ENCODE peak calls at places on chromosomes 11 and 22, in seven cellular contexts. One of them, this sample, is unnamed.

GRCh38 chr11:66365711-66366619 is 5.6 kb downstream of the SLC29A2 start:
- DNase-seq in bronchial epithelial cell: no peak
- DNase-seq in MCF 10A: no peak
- DNase-seq in GM04504: no peak
- DNase-seq in stimulated activated CD8-positive, alpha-beta memory T cell treated with anti-CD3 and anti-CD28 coated beads, Interleukin-15, amount 100 ng/mL, for 4 hours: no peak
- DNase-seq in HTR-8/SVneo: no peak
- DNase-seq in GM19239: no peak
- DNase-seq in this sample: no peak

GRCh38 chr11:34214961-34215805 is 109.8 kb downstream of the NAT10 start:
- DNase-seq in bronchial epithelial cell: peak; percentile 95
- DNase-seq in MCF 10A: peak; percentile 49
- DNase-seq in GM04504: peak; percentile 32
- DNase-seq in stimulated activated CD8-positive, alpha-beta memory T cell treated with anti-CD3 and anti-CD28 coated beads, Interleukin-15, amount 100 ng/mL, for 4 hours: peak; percentile 58
- DNase-seq in HTR-8/SVneo: no peak
- DNase-seq in GM19239: no peak
- DNase-seq in this sample: peak; percentile 95

GRCh38 chr11:47389577-47390072 is 11.3 kb upstream of the SPI1 start:
- DNase-seq in bronchial epithelial cell: no peak
- DNase-seq in MCF 10A: no peak
- DNase-seq in GM04504: no peak
- DNase-seq in stimulated activated CD8-positive, alpha-beta memory T cell treated with anti-CD3 and anti-CD28 coated beads, Interleukin-15, amount 100 ng/mL, for 4 hours: no peak
- DNase-seq in HTR-8/SVneo: no peak
- DNase-seq in GM19239: no peak
- DNase-seq in this sample: no peak

GRCh38 chr22:30978304-30978962 is 9.4 kb downstream of the TUG1 start:
- DNase-seq in bronchial epithelial cell: no peak
- DNase-seq in MCF 10A: no peak
- DNase-seq in GM04504: no peak
- DNase-seq in stimulated activated CD8-positive, alpha-beta memory T cell treated with anti-CD3 and anti-CD28 coated beads, Interleukin-15, amount 100 ng/mL, for 4 hours: no peak
- DNase-seq in HTR-8/SVneo: no peak
- DNase-seq in GM19239: no peak
- DNase-seq in this sample: no peak

GRCh38 chr22:41240377-41241132 is at the start of gene CHADL:
- DNase-seq in bronchial epithelial cell: no peak
- DNase-seq in MCF 10A: no peak
- DNase-seq in GM04504: no peak
- DNase-seq in stimulated activated CD8-positive, alpha-beta memory T cell treated with anti-CD3 and anti-CD28 coated beads, Interleukin-15, amount 100 ng/mL, for 4 hours: no peak
- DNase-seq in HTR-8/SVneo: no peak
- DNase-seq in GM19239: no peak
- DNase-seq in this sample: no peak

GRCh38 chr22:38318792-38319773 is 1.9 kb upstream of the CSNK1E start:
- DNase-seq in bronchial epithelial cell: no peak
- DNase-seq in MCF 10A: no peak
- DNase-seq in GM04504: no peak
- DNase-seq in stimulated activated CD8-positive, alpha-beta memory T cell treated with anti-CD3 and anti-CD28 coated beads, Interleukin-15, amount 100 ng/mL, for 4 hours: no peak
- DNase-seq in HTR-8/SVneo: no peak
- DNase-seq in GM19239: no peak
- DNase-seq in this sample: no peak

GRCh38 chr22:22075382-22076163 is 93.0 kb upstream of the TOP3B start:
- DNase-seq in bronchial epithelial cell: no peak
- DNase-seq in MCF 10A: no peak
- DNase-seq in GM04504: no peak
- DNase-seq in stimulated activated CD8-positive, alpha-beta memory T cell treated with anti-CD3 and anti-CD28 coated beads, Interleukin-15, amount 100 ng/mL, for 4 hours: no peak
- DNase-seq in HTR-8/SVneo: no peak
- DNase-seq in GM19239: no peak
- DNase-seq in this sample: no peak

GRCh38 chr11:65452806-65453490 is 30.4 kb downstream of the NEAT1 start:
- DNase-seq in bronchial epithelial cell: peak; percentile 89
- DNase-seq in MCF 10A: peak; percentile 95
- DNase-seq in GM04504: peak; percentile 89
- DNase-seq in stimulated activated CD8-positive, alpha-beta memory T cell treated with anti-CD3 and anti-CD28 coated beads, Interleukin-15, amount 100 ng/mL, for 4 hours: no peak
- DNase-seq in HTR-8/SVneo: no peak
- DNase-seq in GM19239: no peak
- DNase-seq in this sample: peak; percentile 93

GRCh38 chr11:76807206-76807875 is 24.2 kb downstream of the TSKU start:
- DNase-seq in bronchial epithelial cell: peak; percentile 61
- DNase-seq in MCF 10A: peak; percentile 87
- DNase-seq in GM04504: peak; percentile 66
- DNase-seq in stimulated activated CD8-positive, alpha-beta memory T cell treated with anti-CD3 and anti-CD28 coated beads, Interleukin-15, amount 100 ng/mL, for 4 hours: peak; percentile 27
- DNase-seq in HTR-8/SVneo: peak; percentile 83
- DNase-seq in GM19239: peak; percentile 61
- DNase-seq in this sample: peak; percentile 80

GRCh38 chr22:23500508-23501208 is 79.4 kb downstream of the IGLL1 start:
- DNase-seq in bronchial epithelial cell: no peak
- DNase-seq in MCF 10A: no peak
- DNase-seq in GM04504: no peak
- DNase-seq in stimulated activated CD8-positive, alpha-beta memory T cell treated with anti-CD3 and anti-CD28 coated beads, Interleukin-15, amount 100 ng/mL, for 4 hours: no peak
- DNase-seq in HTR-8/SVneo: no peak
- DNase-seq in GM19239: no peak
- DNase-seq in this sample: no peak

GRCh38 chr22:45997077-45997774 is 20.3 kb upstream of the WNT7B start:
- DNase-seq in bronchial epithelial cell: peak; percentile 37
- DNase-seq in MCF 10A: peak; percentile 51
- DNase-seq in GM04504: peak; percentile 98
- DNase-seq in stimulated activated CD8-positive, alpha-beta memory T cell treated with anti-CD3 and anti-CD28 coated beads, Interleukin-15, amount 100 ng/mL, for 4 hours: no peak
- DNase-seq in HTR-8/SVneo: peak; percentile 87
- DNase-seq in GM19239: no peak
- DNase-seq in this sample: peak; percentile 43

GRCh38 chr11:77402218-77402556 is 71.7 kb downstream of the PAK1 start:
- DNase-seq in bronchial epithelial cell: no peak
- DNase-seq in MCF 10A: peak; percentile 27
- DNase-seq in GM04504: no peak
- DNase-seq in stimulated activated CD8-positive, alpha-beta memory T cell treated with anti-CD3 and anti-CD28 coated beads, Interleukin-15, amount 100 ng/mL, for 4 hours: no peak
- DNase-seq in HTR-8/SVneo: no peak
- DNase-seq in GM19239: no peak
- DNase-seq in this sample: peak; percentile 25

GRCh38 chr11:8814209-8814922 is 96.6 kb upstream of the AKIP1 start:
- DNase-seq in bronchial epithelial cell: peak; percentile 96
- DNase-seq in MCF 10A: peak; percentile 81
- DNase-seq in GM04504: no peak
- DNase-seq in stimulated activated CD8-positive, alpha-beta memory T cell treated with anti-CD3 and anti-CD28 coated beads, Interleukin-15, amount 100 ng/mL, for 4 hours: no peak
- DNase-seq in HTR-8/SVneo: no peak
- DNase-seq in GM19239: no peak
- DNase-seq in this sample: peak; percentile 97

GRCh38 chr22:30212363-30212995 is 34.1 kb downstream of the LIF start:
- DNase-seq in bronchial epithelial cell: peak; percentile 98
- DNase-seq in MCF 10A: peak; percentile 94
- DNase-seq in GM04504: peak; percentile 82
- DNase-seq in stimulated activated CD8-positive, alpha-beta memory T cell treated with anti-CD3 and anti-CD28 coated beads, Interleukin-15, amount 100 ng/mL, for 4 hours: no peak
- DNase-seq in HTR-8/SVneo: no peak
- DNase-seq in GM19239: no peak
- DNase-seq in this sample: peak; percentile 96

GRCh38 chr11:78048561-78048960 is 15.1 kb upstream of the THRSP start:
- DNase-seq in bronchial epithelial cell: no peak
- DNase-seq in MCF 10A: no peak
- DNase-seq in GM04504: no peak
- DNase-seq in stimulated activated CD8-positive, alpha-beta memory T cell treated with anti-CD3 and anti-CD28 coated beads, Interleukin-15, amount 100 ng/mL, for 4 hours: no peak
- DNase-seq in HTR-8/SVneo: no peak
- DNase-seq in GM19239: no peak
- DNase-seq in this sample: no peak

GRCh38 chr11:74157169-74157568 is 13.6 kb downstream of the C2CD3 start:
- DNase-seq in bronchial epithelial cell: peak; percentile 86
- DNase-seq in MCF 10A: no peak
- DNase-seq in GM04504: no peak
- DNase-seq in stimulated activated CD8-positive, alpha-beta memory T cell treated with anti-CD3 and anti-CD28 coated beads, Interleukin-15, amount 100 ng/mL, for 4 hours: no peak
- DNase-seq in HTR-8/SVneo: no peak
- DNase-seq in GM19239: no peak
- DNase-seq in this sample: peak; percentile 73

GRCh38 chr11:30535818-30536217 is 50.3 kb downstream of the MPPED2 start:
- DNase-seq in bronchial epithelial cell: no peak
- DNase-seq in MCF 10A: no peak
- DNase-seq in GM04504: no peak
- DNase-seq in stimulated activated CD8-positive, alpha-beta memory T cell treated with anti-CD3 and anti-CD28 coated beads, Interleukin-15, amount 100 ng/mL, for 4 hours: no peak
- DNase-seq in HTR-8/SVneo: no peak
- DNase-seq in GM19239: no peak
- DNase-seq in this sample: no peak

GRCh38 chr11:102831128-102831708 is 12.2 kb downstream of the MMP3 start:
- DNase-seq in bronchial epithelial cell: no peak
- DNase-seq in MCF 10A: no peak
- DNase-seq in GM04504: peak; percentile 62
- DNase-seq in stimulated activated CD8-positive, alpha-beta memory T cell treated with anti-CD3 and anti-CD28 coated beads, Interleukin-15, amount 100 ng/mL, for 4 hours: no peak
- DNase-seq in HTR-8/SVneo: no peak
- DNase-seq in GM19239: no peak
- DNase-seq in this sample: peak; percentile 51

GRCh38 chr11:123430736-123431356 is 777 bp downstream of the GRAMD1B start:
- DNase-seq in bronchial epithelial cell: peak; percentile 32
- DNase-seq in MCF 10A: no peak
- DNase-seq in GM04504: no peak
- DNase-seq in stimulated activated CD8-positive, alpha-beta memory T cell treated with anti-CD3 and anti-CD28 coated beads, Interleukin-15, amount 100 ng/mL, for 4 hours: no peak
- DNase-seq in HTR-8/SVneo: no peak
- DNase-seq in GM19239: no peak
- DNase-seq in this sample: peak; percentile 21

GRCh38 chr22:26438006-26438405 is 8.9 kb downstream of the ASPHD2 start:
- DNase-seq in bronchial epithelial cell: no peak
- DNase-seq in MCF 10A: no peak
- DNase-seq in GM04504: no peak
- DNase-seq in stimulated activated CD8-positive, alpha-beta memory T cell treated with anti-CD3 and anti-CD28 coated beads, Interleukin-15, amount 100 ng/mL, for 4 hours: no peak
- DNase-seq in HTR-8/SVneo: no peak
- DNase-seq in GM19239: no peak
- DNase-seq in this sample: no peak

GRCh38 chr11:19873730-19874129 is 161.1 kb downstream of the NAV2 start:
- DNase-seq in bronchial epithelial cell: no peak
- DNase-seq in MCF 10A: no peak
- DNase-seq in GM04504: no peak
- DNase-seq in stimulated activated CD8-positive, alpha-beta memory T cell treated with anti-CD3 and anti-CD28 coated beads, Interleukin-15, amount 100 ng/mL, for 4 hours: no peak
- DNase-seq in HTR-8/SVneo: no peak
- DNase-seq in GM19239: no peak
- DNase-seq in this sample: no peak

GRCh38 chr22:29661355-29661754 is 57.9 kb downstream of the NF2 start:
- DNase-seq in bronchial epithelial cell: peak; percentile 68
- DNase-seq in MCF 10A: peak; percentile 1
- DNase-seq in GM04504: no peak
- DNase-seq in stimulated activated CD8-positive, alpha-beta memory T cell treated with anti-CD3 and anti-CD28 coated beads, Interleukin-15, amount 100 ng/mL, for 4 hours: no peak
- DNase-seq in HTR-8/SVneo: no peak
- DNase-seq in GM19239: no peak
- DNase-seq in this sample: peak; percentile 61

GRCh38 chr11:69636512-69636866 is 4.5 kb upstream of the CCND1 start:
- DNase-seq in bronchial epithelial cell: peak; percentile 35
- DNase-seq in MCF 10A: peak; percentile 32
- DNase-seq in GM04504: peak; percentile 67
- DNase-seq in stimulated activated CD8-positive, alpha-beta memory T cell treated with anti-CD3 and anti-CD28 coated beads, Interleukin-15, amount 100 ng/mL, for 4 hours: no peak
- DNase-seq in HTR-8/SVneo: peak; percentile 69
- DNase-seq in GM19239: no peak
- DNase-seq in this sample: peak; percentile 79

GRCh38 chr22:45864959-45865496 is 111.9 kb downstream of the WNT7B start:
- DNase-seq in bronchial epithelial cell: peak; percentile 14
- DNase-seq in MCF 10A: no peak
- DNase-seq in GM04504: no peak
- DNase-seq in stimulated activated CD8-positive, alpha-beta memory T cell treated with anti-CD3 and anti-CD28 coated beads, Interleukin-15, amount 100 ng/mL, for 4 hours: no peak
- DNase-seq in HTR-8/SVneo: no peak
- DNase-seq in GM19239: no peak
- DNase-seq in this sample: no peak

GRCh38 chr11:8087185-8087584 is 6.2 kb downstream of the TUB start:
- DNase-seq in bronchial epithelial cell: no peak
- DNase-seq in MCF 10A: no peak
- DNase-seq in GM04504: no peak
- DNase-seq in stimulated activated CD8-positive, alpha-beta memory T cell treated with anti-CD3 and anti-CD28 coated beads, Interleukin-15, amount 100 ng/mL, for 4 hours: no peak
- DNase-seq in HTR-8/SVneo: no peak
- DNase-seq in GM19239: no peak
- DNase-seq in this sample: peak; percentile 8

GRCh38 chr11:63919267-63920125 is 2.5 kb upstream of the RCOR2 start:
- DNase-seq in bronchial epithelial cell: no peak
- DNase-seq in MCF 10A: no peak
- DNase-seq in GM04504: no peak
- DNase-seq in stimulated activated CD8-positive, alpha-beta memory T cell treated with anti-CD3 and anti-CD28 coated beads, Interleukin-15, amount 100 ng/mL, for 4 hours: no peak
- DNase-seq in HTR-8/SVneo: no peak
- DNase-seq in GM19239: no peak
- DNase-seq in this sample: no peak

GRCh38 chr11:118180300-118180703 is 3.9 kb upstream of the SCN2B start:
- DNase-seq in bronchial epithelial cell: peak; percentile 58
- DNase-seq in MCF 10A: no peak
- DNase-seq in GM04504: no peak
- DNase-seq in stimulated activated CD8-positive, alpha-beta memory T cell treated with anti-CD3 and anti-CD28 coated beads, Interleukin-15, amount 100 ng/mL, for 4 hours: no peak
- DNase-seq in HTR-8/SVneo: peak; percentile 59
- DNase-seq in GM19239: no peak
- DNase-seq in this sample: peak; percentile 65

GRCh38 chr11:126522152-126522551 is 166.7 kb downstream of the ST3GAL4 start:
- DNase-seq in bronchial epithelial cell: no peak
- DNase-seq in MCF 10A: no peak
- DNase-seq in GM04504: no peak
- DNase-seq in stimulated activated CD8-positive, alpha-beta memory T cell treated with anti-CD3 and anti-CD28 coated beads, Interleukin-15, amount 100 ng/mL, for 4 hours: no peak
- DNase-seq in HTR-8/SVneo: no peak
- DNase-seq in GM19239: no peak
- DNase-seq in this sample: no peak

GRCh38 chr11:69770525-69770924 is 4.6 kb downstream of the FGF4 start:
- DNase-seq in bronchial epithelial cell: no peak
- DNase-seq in MCF 10A: no peak
- DNase-seq in GM04504: no peak
- DNase-seq in stimulated activated CD8-positive, alpha-beta memory T cell treated with anti-CD3 and anti-CD28 coated beads, Interleukin-15, amount 100 ng/mL, for 4 hours: no peak
- DNase-seq in HTR-8/SVneo: no peak
- DNase-seq in GM19239: no peak
- DNase-seq in this sample: no peak